ENCODE peak calls at places on chromosomes 6 and 20, in four cellular contexts. V is CD8-positive, alpha-beta T cell; N is upper lobe of right lung; Y is fibroblast of pulmonary artery. B is an unnamed sample.

GRCh38 chr20:8242066-8242465 is 110.0 kb downstream of the PLCB1 start:
- DNase-seq in V (no peak), N (no peak), Y (no peak), B (no peak)

GRCh38 chr6:96022225-96022624 is 6.5 kb downstream of the FUT9 start:
- DNase-seq in V (no peak), N (no peak), Y (no peak), B (peak; percentile 5)

GRCh38 chr6:12150812-12151432 is 138.8 kb downstream of the HIVEP1 start:
- DNase-seq in V (peak; percentile 40), N (peak; percentile 62), Y (no peak), B (peak; percentile 57)

GRCh38 chr6:14665827-14666724 is 548.5 kb downstream of the CD83 start:
- DNase-seq in V (no peak), N (peak; percentile 71), Y (peak; percentile 96), B (peak; percentile 95)

GRCh38 chr6:39684790-39685485 is 40.3 kb downstream of the KIF6 start:
- DNase-seq in V (no peak), N (no peak), Y (no peak), B (peak; percentile 16)

GRCh38 chr6:43774776-43775583 is 5.0 kb downstream of the VEGFA start:
- DNase-seq in V (peak; percentile 55), N (peak; percentile 89), Y (peak; percentile 64), B (peak; percentile 73)

GRCh38 chr6:26304213-26305096 is 60.5 kb upstream of the BTN3A2 start:
- DNase-seq in V (peak; percentile 28), N (no peak), Y (peak; percentile 71), B (peak; percentile 57)

GRCh38 chr6:116278853-116279231 is 888 bp downstream of the TSPYL1 start:
- DNase-seq in V (peak; percentile 18), N (no peak), Y (peak; percentile 67), B (no peak)

GRCh38 chr6:131029661-131030297 is 33.3 kb downstream of the EPB41L2 start:
- DNase-seq in V (no peak), N (no peak), Y (peak; percentile 62), B (no peak)

GRCh38 chr20:46622125-46622524 is 29.1 kb downstream of the SLC13A3 start:
- DNase-seq in V (no peak), N (no peak), Y (no peak), B (no peak)

GRCh38 chr6:139743629-139744028 is 369.2 kb upstream of the CITED2 start:
- DNase-seq in V (no peak), N (no peak), Y (peak; percentile 97), B (peak; percentile 93)

GRCh38 chr6:75334266-75335040 is 49.9 kb upstream of the TMEM30A start:
- DNase-seq in V (no peak), N (no peak), Y (peak; percentile 98), B (peak; percentile 68)

GRCh38 chr6:104182811-104183210 is 676.9 kb downstream of the HACE1 start:
- DNase-seq in V (no peak), N (no peak), Y (peak; percentile 40), B (peak; percentile 78)

GRCh38 chr6:156933201-156934053 is 156.2 kb downstream of the ARID1B start:
- DNase-seq in V (no peak), N (peak; percentile 77), Y (no peak), B (no peak)

GRCh38 chr6:50829898-50830439 is 11.3 kb downstream of the TFAP2B start:
- DNase-seq in V (no peak), N (no peak), Y (no peak), B (no peak)

GRCh38 chr6:137975058-137975940 is 108.2 kb downstream of the TNFAIP3 start:
- DNase-seq in V (peak; percentile 28), N (no peak), Y (peak; percentile 62), B (peak; percentile 29)

GRCh38 chr6:16306334-16306733 is 67.9 kb downstream of the GMPR start:
- DNase-seq in V (no peak), N (no peak), Y (no peak), B (no peak)

GRCh38 chr6:25388776-25389175 is 109.6 kb downstream of the CARMIL1 start:
- DNase-seq in V (no peak), N (no peak), Y (no peak), B (peak; percentile 14)

GRCh38 chr6:125913864-125914351 is 42.7 kb upstream of the HINT3 start:
- DNase-seq in V (no peak), N (no peak), Y (peak; percentile 92), B (peak; percentile 97)

GRCh38 chr6:88013554-88013953 is 34.1 kb upstream of the SPACA1 start:
- DNase-seq in V (no peak), N (no peak), Y (no peak), B (no peak)
- TF ChIP-seq CTCF in V (no peak), N (no peak), Y (no peak), B (no peak)

DNA sequence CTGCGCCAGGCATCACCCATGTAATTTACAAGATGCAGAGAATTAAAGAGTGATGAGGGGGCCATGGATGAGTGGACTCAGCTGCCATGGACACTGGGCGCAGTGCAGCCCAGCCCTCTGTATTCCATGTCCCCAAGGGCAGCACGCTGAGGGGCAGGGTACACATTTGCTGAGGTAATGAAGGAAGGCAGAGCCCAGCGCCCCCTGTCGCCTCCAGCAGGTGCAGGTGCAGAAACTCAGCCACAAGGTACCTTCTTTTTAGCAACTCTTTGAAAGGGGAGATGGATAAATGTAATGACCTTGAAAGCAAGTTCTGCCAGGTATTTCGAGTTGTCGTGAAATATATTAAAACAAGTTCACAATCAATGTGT is 7.1 kb downstream of the CD93 start:
- DNase-seq in V (no peak), N (no peak), Y (no peak), B (no peak)
- TF ChIP-seq CTCF in V (no peak), N (peak; percentile 10), Y (peak; percentile 25), B (no peak)

DNA sequence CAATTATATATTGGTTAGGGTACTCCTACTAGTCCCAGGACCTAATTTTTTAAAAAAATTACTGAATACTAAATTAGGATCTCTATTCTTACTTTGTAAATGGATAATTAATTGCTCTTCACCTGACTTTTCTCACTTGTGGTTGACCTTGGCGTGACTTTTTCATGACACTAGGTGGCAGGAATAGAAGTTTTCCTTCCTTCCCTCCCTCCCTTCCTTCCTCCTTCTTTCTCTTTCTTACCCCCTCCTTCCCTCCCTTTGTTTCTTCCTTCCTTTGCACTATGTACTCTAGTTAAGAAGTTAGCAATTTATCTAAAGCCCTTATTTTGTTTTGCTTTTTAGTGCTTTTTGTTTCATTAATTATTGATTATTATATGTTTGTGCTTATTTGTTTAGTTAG is 20.4 kb upstream of the HBS1L start:
- DNase-seq in V (no peak), N (no peak), Y (no peak), B (no peak)
- TF ChIP-seq CTCF in V (no peak), N (no peak), Y (no peak), B (no peak)

GRCh38 chr6:84197708-84198107 is 29.7 kb downstream of the CEP162 start:
- DNase-seq in V (no peak), N (no peak), Y (no peak), B (no peak)
- TF ChIP-seq CTCF in V (no peak), N (no peak), Y (no peak), B (no peak)

GRCh38 chr6:36075656-36076055 is 48.0 kb downstream of the MAPK14 start:
- DNase-seq in V (no peak), N (no peak), Y (no peak), B (peak; percentile 25)
- TF ChIP-seq CTCF in V (peak; percentile 45), N (peak; percentile 10), Y (peak; percentile 8), B (peak; percentile 9)

DNA sequence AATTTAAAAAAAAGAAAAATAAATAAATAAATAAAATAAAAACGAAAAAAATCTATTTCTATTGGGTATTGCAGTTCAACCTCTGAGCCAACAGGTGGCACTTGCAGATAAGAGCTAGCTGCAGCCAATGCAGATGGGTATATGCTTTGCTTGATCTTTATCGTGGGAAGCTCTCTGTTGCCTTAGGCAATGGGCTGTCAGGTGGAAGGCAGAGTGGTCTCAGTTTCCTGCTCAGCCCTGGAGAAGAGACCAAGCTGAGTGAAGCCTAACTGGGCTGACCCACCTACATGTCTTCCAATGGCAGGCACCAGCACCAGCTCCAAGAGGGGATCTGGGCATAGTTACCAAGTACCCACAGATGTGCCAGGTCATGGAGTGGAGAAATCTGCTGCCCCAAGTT is 95.0 kb downstream of the AK9 start:
- DNase-seq in V (no peak), N (no peak), Y (peak; percentile 47), B (peak; percentile 30)
- TF ChIP-seq CTCF in V (peak; percentile 40), N (peak; percentile 46), Y (peak; percentile 54), B (peak; percentile 42)

GRCh38 chr6:35972471-35972985 is 51.6 kb upstream of the SRPK1 start:
- DNase-seq in V (no peak), N (no peak), Y (no peak), B (no peak)
- TF ChIP-seq CTCF in V (no peak), N (no peak), Y (peak; percentile 14), B (no peak)

GRCh38 chr20:56178219-56178618 is 70.3 kb upstream of the MC3R start:
- DNase-seq in V (no peak), N (no peak), Y (no peak), B (no peak)

GRCh38 chr20:56175884-56176283 is 72.6 kb upstream of the MC3R start:
- DNase-seq in V (no peak), N (no peak), Y (no peak), B (no peak)

GRCh38 chr20:56179051-56179450 is 69.5 kb upstream of the MC3R start:
- DNase-seq in V (no peak), N (no peak), Y (no peak), B (no peak)

GRCh38 chr20:56181593-56181992 is 66.9 kb upstream of the MC3R start:
- DNase-seq in V (no peak), N (no peak), Y (no peak), B (peak; percentile 15)
- TF ChIP-seq CTCF in V (no peak), N (peak; percentile 29), Y (no peak), B (no peak)

GRCh38 chr20:11350126-11351005 is 567.3 kb upstream of the BTBD3 start:
- DNase-seq in V (no peak), N (no peak), Y (peak; percentile 88), B (peak; percentile 95)
- TF ChIP-seq CTCF in V (no peak), N (no peak), Y (no peak), B (peak; percentile 15)

DNA sequence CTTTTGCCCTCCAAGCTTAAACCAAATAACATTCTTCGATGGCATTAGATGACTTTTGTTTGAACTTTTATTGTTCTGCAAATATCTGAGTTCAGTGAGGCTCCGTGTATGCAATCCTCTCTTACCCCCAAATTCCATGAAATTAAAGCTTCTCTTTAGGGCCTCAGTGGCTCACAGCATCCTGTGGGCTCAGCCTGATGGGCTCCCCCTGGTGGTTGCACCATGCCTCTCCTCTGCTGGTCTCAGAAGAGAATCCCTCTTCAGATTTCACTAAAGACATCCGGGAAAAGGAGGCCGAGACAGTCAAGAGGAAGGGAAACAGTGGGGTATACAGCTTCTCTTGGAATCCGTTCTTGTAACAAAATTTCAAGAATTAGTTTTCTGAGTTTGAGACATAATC is 331.6 kb upstream of the NT5E start:
- DNase-seq in V (no peak), N (no peak), Y (no peak), B (no peak)
- TF ChIP-seq CTCF in V (no peak), N (no peak), Y (peak; percentile 11), B (no peak)